ENCODE peak calls at places on chromosome 9, in four cellular contexts. S, W, X and L are unnamed samples.

GRCh38 chr9:14283276-14283675 is 30.7 kb downstream of the NFIB start:
- DNase-seq in S (no peak), X (peak), W (no peak), L (no peak)

GRCh38 chr9:21670374-21670773 is 132.1 kb upstream of the MTAP start:
- DNase-seq in W (no peak), S (no peak), X (no peak), L (no peak)

GRCh38 chr9:137685035-137685885 is 66.5 kb downstream of the EHMT1 start:
- DNase-seq in S (no peak), W (no peak), X (peak), L (no peak)

GRCh38 chr9:131258698-131259431 is 17.4 kb downstream of the FAM78A start:
- DNase-seq in W (no peak), X (no peak), S (no peak), L (no peak)

GRCh38 chr9:84322830-84323229 is 17.7 kb downstream of the SLC28A3 start:
- DNase-seq in S (no peak), X (peak), W (no peak), L (no peak)

GRCh38 chr9:132769895-132770774 is 99.9 kb downstream of the GTF3C4 start:
- DNase-seq in X (peak), W (peak), S (peak), L (peak)

GRCh38 chr9:98795295-98795955 is 930 bp downstream of the ANKS6 start:
- DNase-seq in W (no peak), S (no peak), X (no peak), L (no peak)

GRCh38 chr9:97502222-97502983 is 937 bp downstream of the TMOD1 start:
- DNase-seq in W (no peak), S (no peak), X (peak), L (peak)

GRCh38 chr9:77384406-77384805 is 207.1 kb downstream of the VPS13A start:
- DNase-seq in W (peak), S (no peak), X (peak), L (no peak)

GRCh38 chr9:126880947-126881332 is 20.5 kb downstream of the ZBTB34 start:
- DNase-seq in S (no peak), W (no peak), X (no peak), L (no peak)

DNA sequence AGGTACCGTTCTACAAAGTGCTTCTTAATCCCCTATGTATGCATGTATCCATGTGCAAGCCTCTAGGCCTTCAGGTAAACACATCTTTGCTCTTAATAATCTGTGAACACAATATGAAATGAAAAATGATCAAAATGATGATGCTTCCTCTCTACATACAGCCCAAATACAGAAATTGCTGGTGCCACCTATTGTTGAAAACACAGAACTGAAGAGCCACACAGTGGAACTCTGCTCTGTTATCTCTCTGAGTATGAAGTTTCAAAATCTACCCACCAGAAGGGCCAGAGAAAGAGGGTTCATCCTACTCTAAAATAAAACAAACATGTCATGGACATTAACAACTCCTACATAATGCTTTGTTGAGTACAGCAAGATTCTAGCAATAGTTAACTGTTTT is 71.3 kb downstream of the GLIS3 start:
- DNase-seq in W (peak), S (no peak), X (peak), L (no peak)
- TF ChIP-seq CTCF in W (peak), S (peak), X (peak), L (peak)

DNA sequence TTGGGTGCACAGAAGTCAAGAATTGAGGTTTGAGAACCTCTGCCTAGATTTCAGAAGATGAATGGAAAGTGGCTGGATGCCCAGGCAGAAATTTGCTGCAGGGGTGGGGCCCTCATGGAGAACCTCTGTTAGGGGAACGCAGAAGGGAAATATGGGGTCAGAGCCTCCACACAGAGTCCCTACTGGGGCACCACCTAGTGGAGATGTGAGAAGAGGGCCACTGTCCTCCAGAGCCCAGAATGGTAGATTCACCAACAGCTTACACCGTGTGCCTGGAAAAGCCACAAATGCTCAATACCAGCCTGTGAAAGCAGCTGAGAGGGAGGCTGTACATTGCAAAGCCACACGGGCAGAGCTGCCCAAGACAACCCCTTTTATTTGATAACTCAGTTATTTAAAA is 383.5 kb downstream of the TLE4 start:
- DNase-seq in W (peak), S (no peak), X (peak), L (no peak)
- TF ChIP-seq CTCF in W (peak), S (peak), X (peak), L (peak)

GRCh38 chr9:20591223-20591622 is 31.1 kb downstream of the MLLT3 start:
- DNase-seq in S (no peak), X (no peak), W (no peak), L (no peak)
- TF ChIP-seq CTCF in S (no peak), X (no peak), W (no peak), L (no peak)

GRCh38 chr9:129442791-129443511 is 177.9 kb downstream of the C9orf50 start:
- DNase-seq in X (no peak), W (no peak), S (no peak), L (no peak)
- TF ChIP-seq CTCF in X (no peak), W (no peak), S (no peak), L (no peak)

GRCh38 chr9:680106-680505 is 161.4 kb upstream of the DMRT1 start:
- DNase-seq in S (no peak), X (no peak), W (no peak), L (no peak)

GRCh38 chr9:683509-684021 is 157.9 kb upstream of the DMRT1 start:
- DNase-seq in S (no peak), X (no peak), W (no peak), L (no peak)

GRCh38 chr9:684055-684949 is 157.2 kb upstream of the DMRT1 start:
- DNase-seq in W (peak), X (peak), S (no peak), L (no peak)

GRCh38 chr9:684950-685340 is 156.6 kb upstream of the DMRT1 start:
- DNase-seq in W (peak), S (no peak), X (peak), L (no peak)

GRCh38 chr9:682633-683508 is 158.6 kb upstream of the DMRT1 start:
- DNase-seq in W (no peak), X (peak), S (no peak), L (no peak)
- TF ChIP-seq CTCF in W (no peak), X (no peak), S (no peak), L (no peak)